ENCODE peak calls at places on chromosomes 5 and 9, in eight cellular contexts. A, M, G, V, T, J, C and R are unnamed samples.

GRCh38 chr5:62538017-62538942 is 40.3 kb upstream of the LRRC70 start:
- DNase-seq in A (no peak), M (no peak), G (no peak), V (no peak), T (no peak), J (no peak), C (no peak), R (no peak)

GRCh38 chr5:103014983-103015382 is 105.0 kb downstream of the GIN1 start:
- DNase-seq in A (no peak), M (no peak), G (no peak), V (no peak), T (no peak), J (no peak), C (no peak), R (no peak)

GRCh38 chr9:72856985-72857631 is 95.7 kb downstream of the ALDH1A1 start:
- DNase-seq in A (no peak), M (no peak), G (peak; percentile 48), V (no peak), T (peak; percentile 60), J (no peak), C (peak; percentile 4), R (no peak)

GRCh38 chr5:92401492-92401891 is 1018.4 kb upstream of the ARRDC3 start:
- DNase-seq in A (no peak), M (no peak), G (peak; percentile 4), V (no peak), T (no peak), J (no peak), C (no peak), R (no peak)

GRCh38 chr5:153777681-153778080 is 261.0 kb downstream of the FAM114A2 start:
- DNase-seq in A (no peak), M (no peak), G (no peak), V (peak; percentile 61), T (no peak), J (no peak), C (no peak), R (no peak)

GRCh38 chr5:39025456-39025855 is 48.7 kb downstream of the RICTOR start:
- DNase-seq in A (no peak), M (no peak), G (no peak), V (no peak), T (no peak), J (no peak), C (no peak), R (no peak)

GRCh38 chr9:72332351-72332750 is 32.7 kb downstream of the ZFAND5 start:
- DNase-seq in A (no peak), M (no peak), G (no peak), V (no peak), T (no peak), J (no peak), C (no peak), R (no peak)

GRCh38 chr9:106862115-106862945 is 636 bp upstream of the ZNF462 start:
- DNase-seq in A (no peak), M (no peak), G (peak; percentile 19), V (peak; percentile 80), T (peak; percentile 49), J (no peak), C (no peak), R (no peak)

GRCh38 chr5:58458851-58459275 is 1.0 kb downstream of the PLK2 start:
- DNase-seq in A (no peak), M (no peak), G (no peak), V (no peak), T (peak; percentile 58), J (no peak), C (peak; percentile 17), R (no peak)

GRCh38 chr5:126544087-126544740 is 50.8 kb downstream of the ALDH7A1 start:
- DNase-seq in A (peak; percentile 15), M (no peak), G (peak; percentile 61), V (peak; percentile 56), T (peak; percentile 49), J (peak; percentile 31), C (peak; percentile 29), R (peak; percentile 24)

GRCh38 chr9:131390990-131391389 is 2.9 kb upstream of the PRRC2B start:
- DNase-seq in A (no peak), M (no peak), G (no peak), V (no peak), T (no peak), J (no peak), C (no peak), R (no peak)

GRCh38 chr5:52665544-52665943 is 122.2 kb upstream of the ITGA1 start:
- DNase-seq in A (no peak), M (no peak), G (no peak), V (no peak), T (no peak), J (no peak), C (no peak), R (no peak)

GRCh38 chr5:56534102-56534501 is 281.2 kb upstream of the MAP3K1 start:
- DNase-seq in A (no peak), M (no peak), G (peak; percentile 18), V (no peak), T (peak; percentile 35), J (no peak), C (no peak), R (no peak)

GRCh38 chr9:132804576-132805295 is 73.3 kb downstream of the AK8 start:
- DNase-seq in A (no peak), M (peak; percentile 38), G (no peak), V (peak; percentile 65), T (peak; percentile 7), J (no peak), C (no peak), R (no peak)

GRCh38 chr5:10831416-10831815 is 70.4 kb upstream of the DAP start:
- DNase-seq in A (no peak), M (no peak), G (no peak), V (no peak), T (no peak), J (no peak), C (no peak), R (no peak)

GRCh38 chr5:125609011-125609410 is 814.2 kb upstream of the GRAMD2B start:
- DNase-seq in A (no peak), M (no peak), G (no peak), V (no peak), T (no peak), J (no peak), C (no peak), R (no peak)

GRCh38 chr5:59620535-59621212 is 272.9 kb downstream of the PDE4D start:
- DNase-seq in A (no peak), M (no peak), G (no peak), V (no peak), T (no peak), J (no peak), C (no peak), R (no peak)

GRCh38 chr5:138636401-138636944 is 61.3 kb upstream of the HSPA9 start:
- DNase-seq in A (no peak), M (no peak), G (no peak), V (peak; percentile 44), T (no peak), J (no peak), C (no peak), R (no peak)

GRCh38 chr5:96721351-96721970 is 59.3 kb downstream of the CAST start:
- DNase-seq in A (no peak), M (no peak), G (no peak), V (no peak), T (peak; percentile 31), J (no peak), C (no peak), R (no peak)

GRCh38 chr5:61603211-61603908 is 271.3 kb downstream of the ZSWIM6 start:
- DNase-seq in A (no peak), M (no peak), G (no peak), V (no peak), T (no peak), J (no peak), C (no peak), R (no peak)

GRCh38 chr5:171435908-171436307 is 16.5 kb downstream of the FGF18 start:
- DNase-seq in A (no peak), M (no peak), G (no peak), V (no peak), T (no peak), J (no peak), C (no peak), R (no peak)

GRCh38 chr9:71901695-71902094 is 9.3 kb downstream of the ABHD17B start:
- DNase-seq in A (no peak), M (no peak), G (no peak), V (no peak), T (no peak), J (no peak), C (no peak), R (no peak)

GRCh38 chr9:16191691-16192402 is 639.0 kb downstream of the CCDC171 start:
- DNase-seq in A (no peak), M (peak; percentile 92), G (peak; percentile 74), V (peak; percentile 93), T (peak; percentile 39), J (peak; percentile 63), C (peak; percentile 50), R (no peak)

GRCh38 chr9:3337515-3337914 is 188.3 kb downstream of the RFX3 start:
- DNase-seq in A (no peak), M (no peak), G (no peak), V (no peak), T (no peak), J (peak; percentile 16), C (no peak), R (no peak)

GRCh38 chr5:100517301-100517974 is 17.7 kb upstream of the FAM174A start:
- DNase-seq in A (no peak), M (no peak), G (no peak), V (no peak), T (no peak), J (no peak), C (no peak), R (no peak)

GRCh38 chr9:68979538-68980314 is 34.2 kb downstream of the PRKACG start:
- DNase-seq in A (no peak), M (no peak), G (no peak), V (peak; percentile 25), T (no peak), J (peak; percentile 50), C (no peak), R (peak; percentile 7)

GRCh38 chr9:126147620-126148522 is 178.8 kb upstream of the MVB12B start:
- DNase-seq in A (no peak), M (no peak), G (peak; percentile 7), V (no peak), T (no peak), J (no peak), C (no peak), R (no peak)

GRCh38 chr9:111965566-111966019 is 69.0 kb downstream of the UGCG start:
- DNase-seq in A (no peak), M (no peak), G (no peak), V (no peak), T (peak; percentile 98), J (peak; percentile 50), C (no peak), R (no peak)

GRCh38 chr9:112174965-112175795 is at the start of gene SUSD1:
- DNase-seq in A (no peak), M (no peak), G (peak; percentile 51), V (peak; percentile 66), T (peak; percentile 19), J (peak; percentile 36), C (peak; percentile 46), R (peak; percentile 33)

GRCh38 chr5:178214160-178214803 is 9.9 kb downstream of the HNRNPAB start:
- DNase-seq in A (no peak), M (no peak), G (no peak), V (no peak), T (no peak), J (no peak), C (no peak), R (no peak)

GRCh38 chr5:110099562-110099961 is 409.8 kb downstream of the MAN2A1 start:
- DNase-seq in A (no peak), M (no peak), G (no peak), V (no peak), T (no peak), J (no peak), C (no peak), R (no peak)

GRCh38 chr9:74846771-74847170 is 41.0 kb downstream of the TRPM6 start:
- DNase-seq in A (no peak), M (no peak), G (no peak), V (no peak), T (no peak), J (no peak), C (no peak), R (no peak)

GRCh38 chr5:107108111-107108510 is 562.6 kb downstream of the EFNA5 start:
- DNase-seq in A (no peak), M (no peak), G (no peak), V (no peak), T (no peak), J (no peak), C (no peak), R (no peak)

GRCh38 chr9:124769451-124770358 is 1.4 kb downstream of the NR6A1 start:
- DNase-seq in A (no peak), M (peak; percentile 72), G (no peak), V (peak; percentile 66), T (peak; percentile 34), J (peak; percentile 27), C (no peak), R (no peak)